ENCODE peak calls at places on chromosomes 2 and 18, in six cellular contexts. J is T-helper 1 cell; E is neural crest cell; U is M059J; I is CD8-positive, alpha-beta memory T cell; A is H54. S is an unnamed sample.

GRCh38 chr18:4734903-4735302 is 279.8 kb upstream of the DLGAP1 start:
- DNase-seq in J (no peak), A (no peak), E (no peak), U (no peak), I (no peak), S (no peak)

GRCh38 chr2:209933499-209934458 is 68.7 kb upstream of the RPE start:
- DNase-seq in E (no peak), A (peak), J (no peak), I (no peak), U (peak), S (no peak)

GRCh38 chr2:27989149-27989548 is 98.6 kb downstream of the BABAM2 start:
- DNase-seq in E (no peak), A (no peak), I (no peak), J (no peak), U (peak), S (no peak)

GRCh38 chr2:172101707-172102158 is 967 bp downstream of the DLX2 start:
- DNase-seq in E (peak), U (peak), J (no peak), A (no peak), I (no peak), S (no peak)

GRCh38 chr2:237122214-237122666 is 36.6 kb downstream of the COPS8 start:
- DNase-seq in J (no peak), U (peak), I (no peak), A (peak), E (peak), S (peak)

GRCh38 chr18:54957295-54957694 is 2.0 kb downstream of the CCDC68 start:
- DNase-seq in U (no peak), A (no peak), I (no peak), E (no peak), J (no peak), S (no peak)

GRCh38 chr2:191347154-191347553 is 102.0 kb downstream of the MYO1B start:
- DNase-seq in E (no peak), U (no peak), I (no peak), A (no peak), J (no peak), S (no peak)

GRCh38 chr2:179910735-179911113 is 49.3 kb upstream of the ZNF385B start:
- DNase-seq in U (no peak), E (no peak), I (no peak), J (no peak), A (no peak), S (no peak)

GRCh38 chr2:222568866-222569265 is 87.0 kb downstream of the FARSB start:
- DNase-seq in E (no peak), J (no peak), U (peak), I (no peak), A (no peak), S (no peak)

GRCh38 chr2:130834091-130834922 is 2.4 kb upstream of the ARHGEF4 start:
- DNase-seq in U (no peak), A (peak), I (peak), J (no peak), E (no peak), S (no peak)

GRCh38 chr18:73942956-73943355 is 204.7 kb downstream of the FBXO15 start:
- DNase-seq in J (no peak), U (peak), E (no peak), A (no peak), I (no peak), S (no peak)

GRCh38 chr2:8935984-8936383 is 67.5 kb downstream of the MBOAT2 start:
- DNase-seq in J (no peak), E (no peak), U (no peak), A (no peak), I (no peak), S (no peak)

GRCh38 chr2:42777883-42778805 is 14.2 kb upstream of the OXER1 start:
- DNase-seq in E (no peak), J (no peak), A (no peak), U (peak), I (no peak), S (no peak)

GRCh38 chr2:235149736-235150135 is 197.9 kb downstream of the SH3BP4 start:
- DNase-seq in U (no peak), J (no peak), E (no peak), A (no peak), I (no peak), S (no peak)

GRCh38 chr18:48814490-48815181 is 136.1 kb downstream of the SMAD7 start:
- DNase-seq in I (peak), A (no peak), E (no peak), U (peak), J (no peak), S (no peak)

GRCh38 chr2:153871231-153872221 is at the start of gene GALNT13:
- DNase-seq in J (no peak), U (peak), A (peak), I (no peak), E (peak), S (no peak)